ENCODE peak calls at places on chromosomes 11 and 22, in eight cellular contexts. G is HuH-7.5; D is suprapubic skin; H is GM06990; B is mammary epithelial cell; Q is T-helper 2 cell treated with Interferon-gamma antibody and Interleukin-4, amounts not matched to agents 5 μg/mL and 100 μg/mL, for 36 hours; V is iPS-NIHi11; K is left kidney. S is an unnamed sample.

GRCh38 chr22:39520874-39521857 is 804 bp downstream of the ATF4 start:
- DNase-seq in B (peak), V (peak), K (peak), H (peak), D (peak), Q (peak), G (no peak), S (no peak)

GRCh38 chr11:46290598-46291309 is 13.3 kb downstream of the CREB3L1 start:
- DNase-seq in K (peak), H (no peak), D (peak), V (peak), Q (no peak), B (no peak), G (no peak), S (peak)

GRCh38 chr11:31968774-31969433 is 122.0 kb upstream of the RCN1 start:
- DNase-seq in H (no peak), G (no peak), Q (no peak), K (peak), V (no peak), B (peak), D (no peak), S (peak)

GRCh38 chr11:126491092-126491491 is 135.6 kb downstream of the ST3GAL4 start:
- DNase-seq in B (no peak), D (no peak), V (peak), K (peak), G (no peak), Q (no peak), H (no peak), S (no peak)

GRCh38 chr11:11709447-11710239 is 87.8 kb upstream of the GALNT18 start:
- DNase-seq in B (peak), K (no peak), H (no peak), V (no peak), G (no peak), Q (no peak), D (no peak), S (no peak)

GRCh38 chr11:86931965-86932332 is 23.2 kb downstream of the FZD4 start:
- DNase-seq in D (no peak), B (peak), H (no peak), Q (no peak), V (no peak), G (no peak), K (peak), S (peak)

GRCh38 chr11:7353100-7353499 is 101.4 kb downstream of the SYT9 start:
- DNase-seq in G (peak), H (peak), D (no peak), Q (no peak), K (peak), V (peak), B (peak), S (peak)

GRCh38 chr22:26554956-26555355 is 35.0 kb downstream of the TPST2 start:
- DNase-seq in V (no peak), Q (no peak), G (no peak), D (no peak), H (no peak), K (peak), B (no peak), S (no peak)

GRCh38 chr22:24433868-24434471 is 6.6 kb downstream of the ADORA2A start:
- DNase-seq in D (peak), V (no peak), K (no peak), B (peak), G (no peak), Q (no peak), H (no peak), S (no peak)

GRCh38 chr22:36552300-36552699 is 23.3 kb upstream of the EIF3D start:
- DNase-seq in K (no peak), H (peak), B (no peak), V (no peak), G (no peak), Q (no peak), D (no peak), S (no peak)

GRCh38 chr11:77316733-77317342 is 15.4 kb upstream of the GDPD4 start:
- DNase-seq in D (no peak), Q (no peak), H (no peak), V (no peak), K (peak), B (no peak), G (no peak), S (no peak)

GRCh38 chr22:19875531-19876313 is 21.0 kb upstream of the GNB1L start:
- DNase-seq in G (no peak), V (no peak), D (peak), Q (no peak), H (peak), B (no peak), K (no peak), S (no peak)

GRCh38 chr22:34993548-34993947 is 72.4 kb upstream of the ISX start:
- DNase-seq in V (no peak), B (no peak), Q (no peak), H (no peak), G (no peak), D (no peak), K (no peak), S (no peak)

GRCh38 chr11:417652-418342 is 3.0 kb upstream of the SIGIRR start:
- DNase-seq in B (no peak), H (no peak), V (no peak), K (no peak), G (no peak), Q (no peak), D (no peak), S (no peak)

GRCh38 chr22:32788884-32789624 is 12.5 kb upstream of the TIMP3 start:
- DNase-seq in D (no peak), K (no peak), B (no peak), V (no peak), H (no peak), Q (no peak), G (no peak), S (peak)

GRCh38 chr11:100709233-100709999 is 22.3 kb downstream of the ARHGAP42 start:
- DNase-seq in V (no peak), H (peak), G (no peak), B (peak), Q (no peak), K (peak), D (no peak), S (no peak)

GRCh38 chr11:17014774-17015638 is 792 bp upstream of the PLEKHA7 start:
- DNase-seq in H (no peak), G (peak), V (peak), D (no peak), Q (peak), K (peak), B (no peak), S (no peak)

GRCh38 chr11:61495801-61496601 is 12.5 kb upstream of the LRRC10B start:
- DNase-seq in D (no peak), K (peak), G (no peak), H (no peak), B (no peak), Q (no peak), V (no peak), S (no peak)

GRCh38 chr11:70580036-70580805 is 181.9 kb downstream of the CTTN start:
- DNase-seq in Q (no peak), B (no peak), V (peak), H (no peak), K (peak), D (no peak), G (no peak), S (no peak)

GRCh38 chr22:48779661-48780596 is 1047.7 kb downstream of the BRD1 start:
- DNase-seq in G (no peak), K (no peak), D (no peak), B (no peak), H (no peak), V (no peak), Q (no peak), S (no peak)

GRCh38 chr11:1351278-1351937 is 38.3 kb upstream of the BRSK2 start:
- DNase-seq in Q (no peak), B (peak), H (no peak), G (no peak), K (peak), D (no peak), V (no peak), S (no peak)

GRCh38 chr11:93236741-93237675 is 39.2 kb upstream of the SLC36A4 start:
- DNase-seq in D (no peak), Q (no peak), B (peak), G (no peak), K (peak), V (peak), H (no peak), S (no peak)